ENCODE peak calls at places on chromosome 2, in six cellular contexts. R, Y, L, G, C and F are unnamed samples.

GRCh38 chr2:70121627-70122372 is 34.5 kb downstream of the PCBP1 start:
- DNase-seq in R (peak; percentile 53), Y (no peak), L (no peak), G (no peak), C (no peak), F (no peak)

GRCh38 chr2:122748552-122749011 is 993.1 kb downstream of the TSN start:
- DNase-seq in R (no peak), Y (peak; percentile 98), L (no peak), G (peak; percentile 1), C (no peak), F (peak; percentile 23)

GRCh38 chr2:11622611-11623010 is 47.4 kb downstream of the NTSR2 start:
- DNase-seq in R (no peak), Y (no peak), L (no peak), G (no peak), C (no peak), F (no peak)

GRCh38 chr2:119550346-119550745 is 6.1 kb downstream of the CFAP221 start:
- DNase-seq in R (no peak), Y (no peak), L (no peak), G (no peak), C (no peak), F (peak; percentile 32)

GRCh38 chr2:160703648-160704585 is 210.3 kb upstream of the RBMS1 start:
- DNase-seq in R (peak; percentile 55), Y (no peak), L (no peak), G (peak; percentile 48), C (peak; percentile 47), F (no peak)

GRCh38 chr2:134129900-134130537 is 123.9 kb upstream of the MGAT5 start:
- DNase-seq in R (no peak), Y (no peak), L (no peak), G (no peak), C (no peak), F (no peak)

GRCh38 chr2:238501311-238501710 is 74.6 kb downstream of the ASB1 start:
- DNase-seq in R (no peak), Y (no peak), L (no peak), G (no peak), C (no peak), F (no peak)

GRCh38 chr2:224312741-224313140 is 89.2 kb downstream of the FAM124B start:
- DNase-seq in R (no peak), Y (no peak), L (no peak), G (no peak), C (no peak), F (no peak)

GRCh38 chr2:83115155-83115554 is 1343.9 kb downstream of the SUCLG1 start:
- DNase-seq in R (no peak), Y (no peak), L (no peak), G (no peak), C (no peak), F (no peak)

GRCh38 chr2:15603948-15604347 is 12.3 kb downstream of the DDX1 start:
- DNase-seq in R (no peak), Y (no peak), L (no peak), G (no peak), C (no peak), F (no peak)

GRCh38 chr2:125070726-125071505 is 1045.8 kb downstream of the CNTNAP5 start:
- DNase-seq in R (peak; percentile 15), Y (no peak), L (no peak), G (no peak), C (no peak), F (no peak)

GRCh38 chr2:136282238-136282775 is 164.4 kb upstream of the CXCR4 start:
- DNase-seq in R (no peak), Y (no peak), L (no peak), G (no peak), C (no peak), F (no peak)

GRCh38 chr2:233082934-233083755 is 23.0 kb downstream of the INPP5D start:
- DNase-seq in R (peak; percentile 53), Y (no peak), L (no peak), G (no peak), C (no peak), F (no peak)

GRCh38 chr2:73292906-73293533 is 328 bp downstream of the EGR4 start:
- DNase-seq in R (no peak), Y (no peak), L (no peak), G (peak; percentile 29), C (no peak), F (no peak)

GRCh38 chr2:203861197-203861596 is 6.4 kb upstream of the CTLA4 start:
- DNase-seq in R (no peak), Y (no peak), L (no peak), G (no peak), C (no peak), F (no peak)

GRCh38 chr2:222672068-222672401 is 577 bp downstream of the MOGAT1 start:
- DNase-seq in R (no peak), Y (no peak), L (no peak), G (no peak), C (no peak), F (no peak)

GRCh38 chr2:204264746-204265145 is 280.5 kb upstream of the PARD3B start:
- DNase-seq in R (no peak), Y (no peak), L (no peak), G (no peak), C (no peak), F (no peak)

GRCh38 chr2:113799375-113799774 is 42.9 kb upstream of the SLC35F5 start:
- DNase-seq in R (no peak), Y (no peak), L (no peak), G (peak; percentile 17), C (no peak), F (peak; percentile 24)

GRCh38 chr2:175195012-175195411 is 13.5 kb upstream of the ATP5MC3 start:
- DNase-seq in R (no peak), Y (no peak), L (no peak), G (no peak), C (no peak), F (no peak)

GRCh38 chr2:127609031-127609751 is 36.8 kb upstream of the GPR17 start:
- DNase-seq in R (no peak), Y (no peak), L (no peak), G (no peak), C (peak; percentile 30), F (no peak)

GRCh38 chr2:44948565-44949328 is 7.2 kb downstream of the SIX3 start:
- DNase-seq in R (no peak), Y (no peak), L (no peak), G (no peak), C (peak; percentile 41), F (no peak)

GRCh38 chr2:31213063-31213882 is 4.0 kb downstream of the CAPN14 start:
- DNase-seq in R (no peak), Y (peak; percentile 28), L (no peak), G (no peak), C (no peak), F (no peak)

GRCh38 chr2:65594150-65594549 is 161.8 kb upstream of the SPRED2 start:
- DNase-seq in R (no peak), Y (no peak), L (no peak), G (no peak), C (no peak), F (no peak)

GRCh38 chr2:50492452-50492851 is 539.5 kb downstream of the NRXN1 start:
- DNase-seq in R (peak; percentile 72), Y (peak; percentile 73), L (no peak), G (peak; percentile 56), C (no peak), F (peak; percentile 54)

GRCh38 chr2:17517481-17518211 is 594 bp downstream of the RAD51AP2 start:
- DNase-seq in R (peak; percentile 32), Y (no peak), L (no peak), G (no peak), C (no peak), F (peak; percentile 8)

GRCh38 chr2:123532999-123533398 is 492.1 kb upstream of the CNTNAP5 start:
- DNase-seq in R (no peak), Y (no peak), L (no peak), G (no peak), C (no peak), F (no peak)

GRCh38 chr2:41400057-41400665 is 647.7 kb upstream of the PKDCC start:
- DNase-seq in R (peak; percentile 14), Y (peak; percentile 22), L (no peak), G (peak; percentile 28), C (no peak), F (peak; percentile 15)
- TF ChIP-seq CTCF in R (peak; percentile 21), Y (peak; percentile 30), L (peak; percentile 32), G (peak; percentile 17), C (peak; percentile 15), F (peak; percentile 34)

GRCh38 chr2:195018462-195018861 is 638.6 kb upstream of the SLC39A10 start:
- DNase-seq in R (no peak), Y (no peak), L (no peak), G (no peak), C (no peak), F (no peak)

GRCh38 chr2:195022514-195022842 is 634.5 kb upstream of the SLC39A10 start:
- DNase-seq in R (no peak), Y (no peak), L (no peak), G (no peak), C (peak; percentile 35), F (no peak)

GRCh38 chr2:195026261-195026660 is 630.8 kb upstream of the SLC39A10 start:
- DNase-seq in R (no peak), Y (no peak), L (no peak), G (peak; percentile 75), C (no peak), F (peak; percentile 89)

GRCh38 chr2:195017890-195018289 is 639.1 kb upstream of the SLC39A10 start:
- DNase-seq in R (no peak), Y (no peak), L (no peak), G (no peak), C (no peak), F (no peak)

GRCh38 chr2:195021704-195022513 is 635.1 kb upstream of the SLC39A10 start:
- DNase-seq in R (peak; percentile 36), Y (no peak), L (no peak), G (peak; percentile 30), C (no peak), F (peak; percentile 15)
- H3K4me3 ChIP-seq in R (no peak overlapping the region), Y (no peak overlapping the region), L (no peak overlapping the region), G (no peak overlapping the region), C (no peak overlapping the region), F (no peak overlapping the region)

DNA sequence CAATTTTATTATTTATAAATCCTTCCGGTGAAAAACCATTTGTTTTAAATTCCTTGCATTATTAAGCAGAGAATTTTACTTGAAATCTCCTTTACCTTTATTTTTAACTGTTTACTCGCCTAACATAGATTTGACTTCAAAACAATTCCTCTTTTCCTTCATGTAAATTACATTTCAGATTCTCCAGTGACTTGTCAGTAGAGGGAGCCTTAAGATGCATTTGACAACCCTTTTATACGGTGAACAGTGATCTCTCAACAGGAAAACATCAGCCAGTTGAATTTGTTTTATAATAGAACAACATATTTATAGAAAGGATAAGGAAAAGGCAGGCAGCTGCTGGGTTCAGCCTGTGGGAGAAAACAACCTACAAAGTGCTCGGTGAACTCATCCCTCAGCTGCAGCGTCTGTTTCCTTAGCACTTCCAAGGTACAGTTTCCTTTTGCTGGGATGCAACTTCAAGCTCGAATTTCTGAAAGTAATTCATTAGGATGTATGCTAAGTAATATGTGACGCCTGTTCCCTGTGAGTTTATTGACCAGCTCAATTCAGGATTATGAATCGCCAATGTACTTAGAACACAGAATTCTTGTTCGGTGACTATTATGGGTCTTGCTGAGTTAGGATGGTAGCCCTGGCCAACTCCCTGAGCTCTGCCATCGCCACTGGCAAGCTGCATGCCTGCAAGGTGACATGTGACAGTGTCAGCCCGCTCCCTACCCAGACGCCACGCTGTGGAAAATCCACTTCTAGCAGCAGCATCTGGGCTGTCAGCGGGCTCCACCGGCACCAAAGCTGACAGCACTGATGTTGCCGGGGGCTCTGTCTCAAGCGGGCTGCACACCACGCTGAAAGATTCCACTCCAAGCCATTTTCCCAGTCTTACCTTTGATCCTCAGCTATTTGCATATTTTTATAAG is 100.9 kb downstream of the MYT1L start:
- DNase-seq in R (no peak), Y (no peak), L (peak; percentile 30), G (peak; percentile 1), C (no peak), F (no peak)
- TF ChIP-seq CTCF in R (no peak), Y (no peak), L (no peak), G (no peak), C (no peak), F (no peak)

GRCh38 chr2:198296665-198297308 is 492.4 kb downstream of the PLCL1 start:
- DNase-seq in R (peak; percentile 67), Y (peak; percentile 69), L (no peak), G (peak; percentile 72), C (no peak), F (peak; percentile 54)
- H3K4me3 ChIP-seq in R (no peak overlapping the region), Y (no peak overlapping the region), L (no peak overlapping the region), G (no peak overlapping the region), C (no peak overlapping the region), F (no peak overlapping the region)